ENCODE peak calls at places on chromosomes 12 and 14, in four cellular contexts. D is activated gamma-delta T cell treated with Interleukin-2 at 50 U/mL for 16 hours, J is aorta, T is astrocyte of the spinal cord. F is an unnamed sample.

GRCh38 chr12:52600941-52601481 is at the start of gene KRT72:
- DNase-seq in D (peak), T (no peak), J (no peak), F (no peak)

GRCh38 chr14:85471744-85472143 is 58.2 kb upstream of the FLRT2 start:
- DNase-seq in D (no peak), J (peak), T (peak), F (peak)

GRCh38 chr12:90036641-90037040 is 328.0 kb upstream of the ATP2B1 start:
- DNase-seq in T (peak), J (no peak), D (no peak), F (peak)

GRCh38 chr14:58796636-58797429 is 159.1 kb downstream of the DACT1 start:
- DNase-seq in T (no peak), D (no peak), J (no peak), F (no peak)

GRCh38 chr12:93453633-93454032 is 11.9 kb upstream of the UBE2N start:
- DNase-seq in D (no peak), J (no peak), T (peak), F (no peak)

GRCh38 chr12:78790148-78790547 is 74.4 kb upstream of the SYT1 start:
- DNase-seq in J (no peak), T (no peak), D (no peak), F (no peak)

GRCh38 chr14:94969766-94970165 is 187.6 kb downstream of the DICER1 start:
- DNase-seq in D (no peak), T (no peak), J (no peak), F (no peak)

GRCh38 chr12:11228268-11228879 is 41.1 kb downstream of the PRB3 start:
- DNase-seq in D (peak), J (no peak), T (peak), F (peak)

F was measured in endothelial cell of umbilical vein.